ENCODE peak calls at places on chromosomes 11 and 22, in four cellular contexts. Q, Y, G and J are unnamed samples.
A peak's percentile ranks its signal among the peaks of the same experiment; 100 is the strongest.

GRCh38 chr11:34173050-34173449 is 67.6 kb downstream of the NAT10 start:
- DNase-seq in Q (no peak), Y (no peak), G (no peak), J (no peak)

GRCh38 chr11:120894207-120894989 is 129.5 kb upstream of the TBCEL start:
- DNase-seq in Q (no peak), Y (no peak), G (no peak), J (no peak)

GRCh38 chr11:13772223-13773046 is 104.0 kb downstream of the FAR1 start:
- DNase-seq in Q (peak; percentile 72), Y (peak; percentile 38), G (peak; percentile 21), J (peak; percentile 78)

GRCh38 chr22:39312410-39312809 is 7.0 kb downstream of the RPL3 start:
- DNase-seq in Q (no peak), Y (no peak), G (no peak), J (no peak)

GRCh38 chr11:132042296-132042695 is 671.9 kb downstream of the NTM start:
- DNase-seq in Q (no peak), Y (no peak), G (no peak), J (no peak)

GRCh38 chr11:9002920-9003572 is 755 bp downstream of the NRIP3 start:
- DNase-seq in Q (no peak), Y (no peak), G (no peak), J (no peak)

GRCh38 chr22:20989323-20990138 is 7.4 kb downstream of the LZTR1 start:
- DNase-seq in Q (no peak), Y (peak; percentile 50), G (no peak), J (no peak)

GRCh38 chr11:11442791-11443190 is 89.7 kb upstream of the CSNK2A3 start:
- DNase-seq in Q (no peak), Y (no peak), G (no peak), J (no peak)

GRCh38 chr11:13289081-13289480 is 11.5 kb downstream of the BMAL1 start:
- DNase-seq in Q (peak; percentile 41), Y (peak; percentile 25), G (no peak), J (no peak)

GRCh38 chr11:109696191-109696897 is 274.4 kb downstream of the C11orf87 start:
- DNase-seq in Q (no peak), Y (peak; percentile 34), G (no peak), J (peak; percentile 99)

GRCh38 chr11:116167706-116168458 is 604.9 kb downstream of the BUD13 start:
- DNase-seq in Q (no peak), Y (no peak), G (no peak), J (no peak)

GRCh38 chr22:41925783-41926460 is 684 bp downstream of the TNFRSF13C start:
- DNase-seq in Q (peak; percentile 48), Y (no peak), G (peak; percentile 81), J (no peak)

GRCh38 chr11:11981840-11982239 is 26.6 kb downstream of the DKK3 start:
- DNase-seq in Q (no peak), Y (no peak), G (no peak), J (no peak)

GRCh38 chr22:22693531-22693884 is 49.1 kb downstream of the GGTLC2 start:
- DNase-seq in Q (peak; percentile 35), Y (no peak), G (no peak), J (no peak)

GRCh38 chr11:120339394-120339890 is 3.2 kb downstream of the ARHGEF12 start:
- DNase-seq in Q (no peak), Y (no peak), G (no peak), J (peak; percentile 63)

GRCh38 chr11:69201764-69202370 is 46.1 kb downstream of the SMIM38 start:
- DNase-seq in Q (no peak), Y (no peak), G (no peak), J (no peak)

GRCh38 chr11:68036717-68037239 is 2.0 kb upstream of the TCIRG1 start:
- DNase-seq in Q (no peak), Y (no peak), G (peak; percentile 57), J (no peak)

GRCh38 chr11:68037481-68038225 is 1.2 kb upstream of the TCIRG1 start:
- DNase-seq in Q (no peak), Y (no peak), G (peak; percentile 68), J (no peak)

GRCh38 chr11:68039526-68040086 is 781 bp downstream of the TCIRG1 start:
- DNase-seq in Q (no peak), Y (no peak), G (peak; percentile 44), J (no peak)

GRCh38 chr11:68038718-68039525 is at the start of gene TCIRG1:
- DNase-seq in Q (peak; percentile 80), Y (peak; percentile 49), G (peak; percentile 88), J (peak; percentile 68)

DNA sequence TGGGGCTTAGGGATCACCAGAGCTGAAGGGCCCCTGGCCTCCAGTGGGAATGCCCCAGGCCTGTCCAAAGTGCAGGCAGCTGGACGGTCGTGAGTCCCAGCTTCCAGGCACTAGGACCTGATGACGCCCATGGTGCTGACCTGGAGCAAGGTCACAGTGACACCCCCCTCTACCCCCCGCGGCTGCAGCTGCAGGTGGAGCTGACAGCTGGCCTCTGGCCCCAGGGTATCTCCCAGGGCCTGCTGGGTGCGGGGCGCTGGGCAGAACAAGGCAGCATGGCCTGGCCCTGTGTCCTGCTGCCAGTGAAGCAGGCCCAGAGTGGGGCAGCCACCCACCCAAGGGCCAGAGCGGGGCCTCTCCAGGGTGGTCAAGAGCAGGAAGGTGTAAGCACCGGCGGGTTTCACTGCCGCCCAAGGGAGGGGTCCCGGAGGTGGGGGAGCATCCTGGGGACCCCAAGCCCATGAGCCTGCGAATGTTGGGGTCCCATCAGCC is 553 bp upstream of the TCIRG1 start:
- DNase-seq in Q (no peak), Y (no peak), G (peak; percentile 65), J (no peak)
- H3K4me3 ChIP-seq in Q (peak overlapping the region; percentile 60), Y (peak overlapping the region; percentile 55), G (no peak overlapping the region), J (peak overlapping the region; percentile 63)

DNA sequence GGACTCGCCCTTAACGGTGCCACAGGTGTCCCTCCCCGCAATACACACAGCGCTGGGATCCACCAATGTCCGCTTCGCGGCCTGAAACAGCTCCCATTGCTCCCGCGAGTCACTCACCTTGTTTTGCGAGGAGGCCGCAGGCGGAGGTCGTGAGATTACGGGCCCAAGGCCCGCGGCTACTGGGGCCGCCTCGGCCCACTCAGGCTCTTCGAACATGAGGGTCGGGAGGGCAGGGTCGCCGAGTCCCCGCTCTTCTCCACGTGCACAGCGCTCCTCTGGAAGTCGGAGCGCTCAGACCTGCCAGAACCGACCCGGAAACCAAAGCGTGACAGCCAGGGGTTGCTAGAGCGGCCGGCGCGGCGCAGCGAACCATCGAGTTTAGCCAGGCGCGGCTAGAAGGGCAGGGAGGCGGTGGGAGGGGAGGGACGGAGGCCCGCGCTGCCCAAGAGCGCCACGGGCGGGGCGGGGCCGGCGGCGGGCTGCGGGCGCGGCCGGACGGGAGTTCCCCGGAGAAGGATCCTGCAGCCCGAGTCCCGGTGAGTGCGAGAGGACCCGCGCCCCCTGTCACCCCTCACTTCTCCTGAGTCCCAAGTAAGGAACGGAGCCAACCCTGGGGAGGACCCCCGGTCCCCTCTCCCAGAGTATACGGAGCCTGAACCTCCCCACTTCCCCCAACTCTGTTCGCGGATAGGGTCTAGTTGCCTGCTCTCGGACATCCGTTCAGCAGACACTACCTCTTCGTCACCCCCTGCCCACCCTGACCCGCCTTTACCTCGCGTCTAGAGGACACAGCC is at the start of the genes ILK and RRP8:
- DNase-seq in Q (peak; percentile 91), Y (peak; percentile 77), G (peak; percentile 90), J (peak; percentile 75)
- TF ChIP-seq CTCF in Q (no peak), Y (no peak), G (peak; percentile 18), J (peak; percentile 24)

DNA sequence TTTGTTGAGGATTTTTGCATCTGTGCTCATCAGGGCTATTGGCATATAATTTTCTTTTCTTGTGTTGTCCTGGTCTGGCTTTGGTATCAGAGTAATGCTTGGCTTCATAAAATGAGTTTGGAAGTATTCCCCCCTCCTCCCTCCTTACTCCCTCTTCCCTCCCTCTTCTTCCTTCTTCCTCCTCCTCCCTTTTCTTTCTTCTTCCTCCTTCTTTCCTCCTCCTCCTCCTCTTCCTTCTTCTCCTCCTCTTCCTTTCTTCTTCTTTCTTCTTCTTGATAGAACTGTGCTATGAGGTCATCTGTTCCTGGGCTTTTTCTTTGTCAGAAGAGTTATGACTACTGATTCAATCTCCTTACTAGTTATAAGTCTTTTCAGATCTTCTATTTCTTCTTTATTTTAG is 10.1 kb downstream of the BIRC2 start:
- DNase-seq in Q (no peak), Y (no peak), G (no peak), J (no peak)
- H3K4me3 ChIP-seq in Q (no peak overlapping the region), Y (no peak overlapping the region), G (no peak overlapping the region), J (no peak overlapping the region)

DNA sequence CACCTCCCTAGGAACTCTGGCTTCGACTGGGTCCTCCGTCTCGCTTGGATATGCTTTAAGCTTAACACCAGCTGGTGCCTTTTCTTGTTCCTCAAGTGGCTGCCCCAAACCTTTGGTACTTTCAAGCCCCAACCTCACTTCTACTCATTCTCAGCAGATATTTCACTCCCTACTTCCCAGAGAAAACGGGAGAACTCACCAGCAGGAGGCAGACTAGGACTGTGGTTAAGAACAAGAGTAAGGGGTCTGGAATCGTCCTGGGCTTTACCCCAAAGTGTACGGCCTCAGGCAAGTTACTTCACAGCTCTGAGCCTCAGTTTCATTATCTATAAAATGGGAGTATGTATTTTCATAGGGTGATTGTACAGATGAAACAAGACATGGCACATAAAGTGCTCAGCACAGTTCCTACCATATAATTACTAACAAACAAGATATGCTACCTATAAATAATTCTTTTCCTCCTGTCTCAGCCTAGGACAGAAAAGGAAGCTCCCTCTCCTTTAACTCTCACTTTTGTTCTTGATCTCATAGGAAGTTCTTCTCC is 37.8 kb downstream of the PAMR1 start:
- DNase-seq in Q (peak; percentile 48), Y (peak; percentile 57), G (peak; percentile 24), J (peak; percentile 39)
- TF ChIP-seq CTCF in Q (peak; percentile 60), Y (peak; percentile 62), G (peak; percentile 24), J (peak; percentile 56)

GRCh38 chr22:25070870-25071465 is 118.5 kb downstream of the KIAA1671 start:
- DNase-seq in Q (no peak), Y (peak; percentile 20), G (no peak), J (no peak)
- H3K4me3 ChIP-seq in Q (no peak overlapping the region), Y (no peak overlapping the region), G (no peak overlapping the region), J (no peak overlapping the region)

DNA sequence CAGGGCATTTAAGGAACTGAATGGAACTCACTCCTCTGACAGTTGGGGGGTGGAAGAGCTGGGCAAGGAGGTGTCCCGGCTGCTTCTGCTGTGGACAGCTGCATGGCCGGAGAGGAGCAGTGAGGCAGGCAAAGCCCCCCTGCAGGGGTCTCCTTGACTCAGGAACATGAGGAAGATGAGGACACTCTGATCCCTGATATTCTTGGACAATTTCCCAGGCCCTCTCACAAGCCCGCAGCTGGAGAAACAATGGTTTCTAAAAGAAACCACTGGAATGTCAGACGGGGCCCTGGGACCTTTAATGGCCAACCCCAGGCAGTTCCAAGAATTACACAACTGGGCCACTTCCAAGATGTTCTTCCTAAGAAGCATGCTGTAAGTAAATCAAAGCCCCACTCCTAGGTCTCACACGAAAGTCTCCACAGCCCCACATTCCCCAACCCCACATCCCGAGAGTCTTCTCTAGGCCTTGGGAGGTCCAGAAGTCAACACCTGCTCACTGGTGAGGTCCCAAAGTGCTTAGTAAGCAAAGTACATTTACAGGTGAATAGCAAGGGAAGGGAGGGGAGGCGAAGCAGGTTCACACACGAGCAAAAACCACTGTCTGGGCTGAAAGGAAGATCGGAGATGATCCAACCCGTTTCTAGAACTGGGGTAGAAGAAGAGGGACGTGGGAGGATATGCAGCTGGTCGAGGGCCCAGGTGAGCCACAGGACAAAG is 1.0 kb upstream of the CCDC86 start:
- DNase-seq in Q (no peak), Y (peak; percentile 94), G (no peak), J (no peak)
- TF ChIP-seq CTCF in Q (no peak), Y (no peak), G (no peak), J (no peak)

GRCh38 chr11:24181395-24182047 is 315.3 kb upstream of the LUZP2 start:
- DNase-seq in Q (no peak), Y (no peak), G (no peak), J (no peak)
- H3K4me3 ChIP-seq in Q (no peak overlapping the region), Y (no peak overlapping the region), G (no peak overlapping the region), J (no peak overlapping the region)